ENCODE peak calls at places on chromosomes 5 and 9, in seven cellular contexts. A is Caki2, F is GM18507, L is ACHN, O is BE2C, W is AG09309, N is HS-5. S is an unnamed sample.
A peak's percentile ranks its signal among the peaks of the same experiment; 100 is the strongest.

GRCh38 chr9:120439147-120439546 is 140.8 kb downstream of the CDK5RAP2 start:
- DNase-seq in A (no peak), F (peak; percentile 14), L (peak; percentile 28), O (peak; percentile 19), W (no peak), N (no peak), S (peak; percentile 19)

GRCh38 chr9:68749579-68750159 is 44.6 kb downstream of the PIP5K1B start:
- DNase-seq in A (no peak), F (no peak), L (no peak), O (no peak), W (no peak), N (no peak), S (no peak)

GRCh38 chr5:80656425-80656824 is 1.6 kb upstream of the DHFR start:
- DNase-seq in A (peak; percentile 10), F (no peak), L (peak; percentile 30), O (no peak), W (no peak), N (no peak), S (no peak)

GRCh38 chr5:148972958-148973357 is 89.9 kb downstream of the SH3TC2 start:
- DNase-seq in A (peak; percentile 40), F (no peak), L (peak; percentile 86), O (peak; percentile 53), W (peak; percentile 54), N (peak; percentile 87), S (no peak)

GRCh38 chr9:37587521-37587920 is 4.9 kb downstream of the TOMM5 start:
- DNase-seq in A (no peak), F (no peak), L (no peak), O (no peak), W (no peak), N (no peak), S (no peak)

GRCh38 chr5:171336486-171337206 is 27.6 kb downstream of the TLX3 start:
- DNase-seq in A (peak; percentile 61), F (no peak), L (peak; percentile 60), O (peak; percentile 74), W (peak; percentile 21), N (peak; percentile 37), S (peak; percentile 13)

GRCh38 chr9:96459268-96460007 is 9.5 kb downstream of the HABP4 start:
- DNase-seq in A (peak; percentile 72), F (no peak), L (no peak), O (no peak), W (no peak), N (no peak), S (no peak)

GRCh38 chr5:177553671-177554429 is 513 bp downstream of the FAM193B start:
- DNase-seq in A (peak; percentile 21), F (peak; percentile 22), L (peak; percentile 14), O (peak; percentile 42), W (no peak), N (no peak), S (no peak)